ENCODE peak calls at places on chromosomes 3 and 15, in seven cellular contexts. Q is stimulated activated CD8-positive, alpha-beta memory T cell treated with anti-CD3 and anti-CD28 coated beads, Interleukin-7, amount 100 ng/mL, for 48 hours; B is stimulated activated CD4-positive, alpha-beta T cell treated with anti-CD3 and anti-CD28 coated beads, Interleukin-1b, Interleukin-23, amount 100 ng/mL, for 24 hours; S is aorta; A is hippocampal formation; R is Caki2; O is astrocyte. V is an unnamed sample.

GRCh38 chr15:62782100-62782791 is 260.3 kb upstream of the TPM1 start:
- DNase-seq in Q (no peak), A (peak; percentile 81), S (peak; percentile 82), R (peak; percentile 75), B (no peak), O (peak; percentile 72), V (no peak)

GRCh38 chr3:44833394-44833793 is 28.3 kb upstream of the TMEM42 start:
- DNase-seq in S (no peak), Q (no peak), B (no peak), O (no peak), A (no peak), R (no peak), V (no peak)

GRCh38 chr15:59268199-59268979 is 61.7 kb downstream of the LDHAL6B start:
- DNase-seq in S (no peak), Q (no peak), O (peak; percentile 81), R (no peak), A (no peak), B (no peak), V (no peak)

GRCh38 chr15:76341366-76342045 is 4.9 kb downstream of the ISL2 start:
- DNase-seq in S (no peak), O (no peak), B (no peak), R (no peak), Q (no peak), A (no peak), V (no peak)

GRCh38 chr3:170467560-170467959 is 48.9 kb downstream of the CLDN11 start:
- DNase-seq in B (no peak), Q (no peak), S (no peak), R (no peak), O (no peak), A (no peak), V (no peak)

GRCh38 chr15:81373996-81374395 is at the start of gene TMC3:
- DNase-seq in O (peak; percentile 77), Q (no peak), B (no peak), R (no peak), S (no peak), A (peak; percentile 4), V (no peak)

GRCh38 chr3:109685084-109686079 is 348.0 kb upstream of the DPPA4 start:
- DNase-seq in O (peak; percentile 99), B (no peak), A (no peak), S (peak; percentile 94), Q (no peak), R (peak; percentile 82), V (no peak)

GRCh38 chr3:128619146-128619890 is 31.3 kb downstream of the RPN1 start:
- DNase-seq in A (no peak), R (no peak), Q (no peak), B (peak; percentile 28), O (peak; percentile 62), S (no peak), V (no peak)

GRCh38 chr3:100665230-100665629 is 44.1 kb upstream of the TFG start:
- DNase-seq in A (no peak), O (no peak), R (no peak), S (no peak), B (no peak), Q (no peak), V (no peak)

GRCh38 chr3:132231633-132232032 is 85.6 kb upstream of the ACP3 start:
- DNase-seq in A (no peak), B (no peak), O (peak; percentile 65), Q (no peak), R (peak; percentile 67), S (no peak), V (no peak)

GRCh38 chr15:64681424-64682024 is 93.9 kb downstream of the RBPMS2 start:
- DNase-seq in Q (no peak), R (peak; percentile 61), S (no peak), O (peak; percentile 35), B (no peak), A (peak; percentile 54), V (no peak)

GRCh38 chr3:42057561-42058211 is 33.5 kb upstream of the TRAK1 start:
- DNase-seq in R (no peak), Q (no peak), A (no peak), O (no peak), S (no peak), B (no peak), V (no peak)

GRCh38 chr3:197224034-197224444 is 74.4 kb downstream of the DLG1 start:
- DNase-seq in A (peak; percentile 66), S (no peak), B (no peak), Q (no peak), O (peak; percentile 44), R (peak; percentile 22), V (no peak)

GRCh38 chr15:55589297-55589696 is 1.2 kb upstream of the PYGO1 start:
- DNase-seq in R (no peak), S (no peak), Q (no peak), O (no peak), A (no peak), B (no peak), V (no peak)

GRCh38 chr3:153162513-153163348 is 705 bp downstream of the RAP2B start:
- DNase-seq in O (peak; percentile 26), S (peak; percentile 84), R (peak; percentile 47), Q (peak; percentile 9), A (no peak), B (peak; percentile 25), V (peak; percentile 11)

GRCh38 chr3:129052675-129053074 is 7.9 kb upstream of the GP9 start:
- DNase-seq in A (no peak), S (peak; percentile 75), R (no peak), Q (no peak), O (no peak), B (no peak), V (no peak)

GRCh38 chr3:165742351-165742750 is 94.9 kb downstream of the BCHE start:
- DNase-seq in S (no peak), B (no peak), Q (no peak), R (peak; percentile 18), A (no peak), O (no peak), V (no peak)

GRCh38 chr15:43441316-43441715 is 51.6 kb downstream of the TP53BP1 start:
- DNase-seq in A (peak; percentile 44), Q (no peak), B (no peak), R (no peak), S (no peak), O (peak; percentile 39), V (no peak)

GRCh38 chr3:40719660-40720287 is 195.0 kb downstream of the ZNF621 start:
- DNase-seq in A (no peak), B (no peak), O (no peak), R (peak; percentile 12), S (no peak), Q (no peak), V (no peak)

GRCh38 chr3:172260381-172260780 is 187.9 kb downstream of the GHSR start:
- DNase-seq in B (no peak), S (no peak), A (no peak), O (peak; percentile 81), R (no peak), Q (no peak), V (no peak)

GRCh38 chr3:177855021-177855420 is 657.7 kb upstream of the TBL1XR1 start:
- DNase-seq in S (no peak), A (no peak), Q (no peak), O (peak; percentile 76), B (no peak), R (no peak), V (no peak)

GRCh38 chr3:45790611-45791010 is 5.7 kb downstream of the SLC6A20 start:
- DNase-seq in A (no peak), R (no peak), S (no peak), Q (no peak), O (no peak), B (no peak), V (no peak)